ENCODE peak calls at places on chromosomes 5 and 9, in eight cellular contexts. T, B, Q, R, H, N, X and K are unnamed samples.
A peak's percentile ranks its signal among the peaks of the same experiment; 100 is the strongest.

GRCh38 chr5:145681686-145682085 is 153.5 kb downstream of the PRELID2 start:
- DNase-seq in N (peak; percentile 43), X (peak; percentile 78), Q (peak; percentile 53), B (no peak), H (peak; percentile 89), T (peak; percentile 72), R (no peak), K (peak; percentile 84)

GRCh38 chr5:77971965-77972544 is 195.9 kb upstream of the TBCA start:
- DNase-seq in N (no peak), H (no peak), T (no peak), X (peak; percentile 9), B (no peak), R (no peak), Q (no peak), K (no peak)

GRCh38 chr5:163874431-163874830 is 369.0 kb downstream of the MAT2B start:
- DNase-seq in X (no peak), R (no peak), N (no peak), B (no peak), H (no peak), T (no peak), Q (no peak), K (no peak)

GRCh38 chr9:34377402-34377741 is 674 bp upstream of the MYORG start:
- DNase-seq in Q (peak; percentile 57), B (peak; percentile 22), X (no peak), R (no peak), T (no peak), H (peak; percentile 14), N (no peak), K (peak; percentile 61)

GRCh38 chr5:4533457-4534105 is 606.5 kb upstream of the ADAMTS16 start:
- DNase-seq in T (no peak), H (no peak), Q (no peak), B (no peak), R (no peak), X (no peak), N (no peak), K (no peak)

GRCh38 chr9:77384406-77384805 is 207.1 kb downstream of the VPS13A start:
- DNase-seq in N (no peak), H (peak; percentile 80), Q (no peak), T (peak; percentile 47), B (no peak), R (no peak), X (peak; percentile 89), K (peak; percentile 58)

GRCh38 chr5:170302729-170303501 is 5.3 kb upstream of the LCP2 start:
- DNase-seq in N (peak; percentile 72), R (no peak), B (peak; percentile 40), X (no peak), Q (no peak), H (peak; percentile 57), T (no peak), K (no peak)

GRCh38 chr5:133589286-133589685 is 23.1 kb downstream of the FSTL4 start:
- DNase-seq in Q (no peak), T (no peak), X (no peak), H (no peak), R (no peak), B (no peak), N (no peak), K (no peak)

GRCh38 chr5:16883801-16884200 is 52.3 kb downstream of the MYO10 start:
- DNase-seq in N (no peak), T (no peak), R (no peak), X (peak; percentile 32), H (peak; percentile 55), Q (no peak), B (no peak), K (no peak)

GRCh38 chr9:8826281-8826680 is 1026.7 kb upstream of the DMAC1 start:
- DNase-seq in X (peak; percentile 29), Q (no peak), H (no peak), B (no peak), R (no peak), N (no peak), T (no peak), K (no peak)

GRCh38 chr5:142770650-142771609 is 753 bp downstream of the ARHGAP26 start:
- DNase-seq in N (peak; percentile 68), B (peak; percentile 45), R (peak; percentile 80), X (peak; percentile 27), H (peak; percentile 32), Q (peak; percentile 62), T (peak; percentile 39), K (peak; percentile 62)

GRCh38 chr9:135088348-135088978 is 995 bp downstream of the OLFM1 start:
- DNase-seq in X (no peak), N (no peak), B (no peak), T (no peak), H (no peak), R (no peak), Q (no peak), K (no peak)

GRCh38 chr9:135087489-135087791 is at the start of gene OLFM1:
- DNase-seq in X (peak; percentile 57), H (peak; percentile 71), T (peak; percentile 16), Q (peak; percentile 68), N (peak; percentile 84), R (peak; percentile 82), B (no peak), K (peak; percentile 90)

GRCh38 chr9:135085830-135086546 is 1.5 kb upstream of the OLFM1 start:
- DNase-seq in X (peak; percentile 59), Q (peak; percentile 76), B (peak; percentile 37), H (peak; percentile 75), T (peak; percentile 37), N (peak; percentile 74), R (peak; percentile 83), K (peak; percentile 86)

GRCh38 chr9:135087899-135088347 is 455 bp downstream of the OLFM1 start:
- DNase-seq in R (no peak), N (no peak), X (no peak), T (no peak), Q (no peak), B (no peak), H (no peak), K (peak; percentile 34)

DNA sequence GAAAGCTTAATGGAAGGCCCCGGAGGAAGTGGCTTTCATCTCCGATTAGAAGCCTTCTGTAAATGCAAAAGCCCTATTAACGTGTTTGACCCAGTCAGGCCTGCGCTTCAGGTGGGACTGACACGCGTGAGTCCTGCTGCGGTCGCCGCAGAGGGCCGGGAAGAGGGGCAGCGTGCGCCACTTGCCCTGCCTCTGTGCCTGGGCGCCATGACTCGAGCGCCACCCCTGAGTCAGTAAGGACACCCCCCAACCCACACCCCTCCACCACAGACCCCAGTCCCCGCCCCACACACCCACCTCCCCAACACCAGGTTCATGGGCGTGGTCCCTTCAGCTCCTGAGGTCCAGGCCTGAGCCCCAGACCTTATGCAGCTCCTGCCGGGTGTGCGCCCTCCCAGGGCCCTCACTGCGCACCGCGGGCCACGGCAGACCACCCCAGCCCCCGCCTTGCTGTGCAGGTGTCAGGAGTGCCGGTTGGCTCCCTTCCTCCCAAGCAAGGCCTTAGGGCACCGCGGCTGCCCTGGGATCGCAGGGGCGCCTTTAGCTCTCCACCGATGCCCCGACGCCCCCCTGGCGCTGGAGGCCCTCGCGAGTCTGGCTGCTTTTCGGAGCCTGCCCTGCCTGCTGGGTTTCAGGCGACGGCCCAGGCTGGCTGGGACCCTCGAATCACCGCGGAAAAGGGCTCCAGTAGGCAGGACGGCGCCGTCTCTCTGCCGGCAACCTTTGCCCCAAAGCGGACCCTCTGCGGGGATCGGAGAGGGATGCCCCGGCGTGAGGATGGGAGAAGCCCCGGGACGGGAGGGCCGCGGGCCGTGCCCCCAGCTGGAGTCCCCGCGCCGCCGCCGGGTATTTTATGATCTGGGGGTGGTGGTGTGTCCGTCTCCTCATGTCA is 625 bp upstream of the OLFM1 start:
- DNase-seq in H (no peak), N (no peak), X (no peak), R (no peak), Q (no peak), T (no peak), B (no peak), K (no peak)
- H3K4me3 ChIP-seq in H (no peak overlapping the region), N (no peak overlapping the region), X (no peak overlapping the region), R (peak overlapping the region; percentile 47), Q (peak overlapping the region; percentile 47), T (no peak overlapping the region), B (no peak overlapping the region), K (peak overlapping the region; percentile 73)

GRCh38 chr9:129334744-129335080 is 156.7 kb upstream of the IER5L start:
- DNase-seq in B (no peak), X (no peak), R (no peak), H (no peak), T (no peak), N (no peak), Q (no peak), K (no peak)
- H3K4me3 ChIP-seq in B (no peak overlapping the region), X (no peak overlapping the region), R (peak overlapping the region; percentile 28), H (no peak overlapping the region), T (no peak overlapping the region), N (no peak overlapping the region), Q (peak overlapping the region; percentile 19), K (peak overlapping the region; percentile 43)

GRCh38 chr5:14222182-14222581 is 79.0 kb downstream of the TRIO start:
- DNase-seq in T (no peak), H (no peak), X (no peak), R (no peak), B (no peak), Q (no peak), N (no peak), K (no peak)

GRCh38 chr5:14221768-14222167 is 78.6 kb downstream of the TRIO start:
- DNase-seq in B (no peak), H (no peak), T (no peak), N (no peak), R (no peak), Q (no peak), X (no peak), K (no peak)

GRCh38 chr5:14225173-14225834 is 82.2 kb downstream of the TRIO start:
- DNase-seq in B (no peak), Q (no peak), N (no peak), T (no peak), H (no peak), R (no peak), X (no peak), K (no peak)

GRCh38 chr5:14220642-14221041 is 77.5 kb downstream of the TRIO start:
- DNase-seq in Q (no peak), N (no peak), T (no peak), H (no peak), B (no peak), X (no peak), R (no peak), K (no peak)

DNA sequence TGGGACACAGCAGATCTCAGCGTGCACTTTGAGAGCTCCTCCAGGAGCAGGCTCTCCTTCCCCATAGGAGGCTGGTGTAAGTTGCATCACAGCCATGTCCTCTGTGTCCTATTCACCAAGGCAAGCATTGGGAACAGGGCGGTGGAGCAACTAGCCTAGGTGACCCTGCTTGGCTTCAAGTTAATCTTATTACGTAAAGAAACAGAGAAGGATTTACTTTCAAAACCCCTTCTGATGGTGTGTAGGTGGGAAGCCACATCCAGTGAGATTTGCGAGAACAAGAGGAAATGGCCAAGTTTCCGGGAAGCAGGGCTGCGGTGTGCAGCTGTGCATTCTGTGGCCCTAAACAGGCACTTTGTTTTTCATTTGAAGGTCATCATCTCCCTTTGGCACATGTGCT is 80.2 kb downstream of the TRIO start:
- DNase-seq in H (no peak), X (no peak), B (no peak), N (no peak), Q (no peak), R (no peak), T (no peak), K (no peak)
- H3K4me3 ChIP-seq in H (no peak overlapping the region), X (no peak overlapping the region), B (no peak overlapping the region), N (no peak overlapping the region), Q (no peak overlapping the region), R (no peak overlapping the region), T (no peak overlapping the region), K (no peak overlapping the region)

DNA sequence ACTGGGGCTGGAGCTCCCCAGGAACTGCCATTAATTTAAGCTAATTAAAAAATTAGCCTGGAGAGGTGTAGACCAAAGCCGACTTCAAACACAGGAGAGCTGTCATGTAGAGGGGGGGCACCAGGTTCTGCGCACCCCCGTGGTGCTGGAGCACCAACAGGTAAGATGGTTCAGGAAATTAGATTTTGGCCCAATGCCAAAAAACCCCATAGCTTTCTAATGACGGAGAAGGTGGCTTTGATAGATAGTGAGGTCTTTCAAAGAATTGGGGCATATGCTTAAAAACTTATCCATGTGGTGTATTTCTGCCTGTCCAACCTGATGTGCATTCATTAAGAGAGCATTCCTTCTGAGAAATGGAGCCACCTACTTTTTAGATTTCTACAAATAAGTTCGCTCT is 203.9 kb downstream of the GABBR2 start:
- DNase-seq in Q (no peak), B (no peak), T (no peak), X (no peak), N (no peak), R (no peak), H (no peak), K (peak; percentile 11)
- H3K4me3 ChIP-seq in Q (no peak overlapping the region), B (no peak overlapping the region), T (no peak overlapping the region), X (no peak overlapping the region), N (no peak overlapping the region), R (no peak overlapping the region), H (no peak overlapping the region), K (no peak overlapping the region)